ENCODE peak calls at places on chromosomes 11 and 22, in seven cellular contexts. U is mesendoderm, I is H9, B is H1, S is neuronal stem cell, K is IMR-90, A is mesenchymal stem cell. R is an unnamed sample.

GRCh38 chr22:46519377-46519776 is 18.0 kb downstream of the CELSR1 start:
- DNase-seq in A (no peak), I (no peak), S (no peak), K (no peak), U (no peak), B (no peak), R (no peak)

GRCh38 chr11:102393272-102393730 is 46.3 kb downstream of the BIRC2 start:
- DNase-seq in K (no peak), B (no peak), I (no peak), S (no peak), A (no peak), U (no peak), R (no peak)

GRCh38 chr11:76918941-76919386 is 58.2 kb downstream of the ACER3 start:
- DNase-seq in B (no peak), K (peak), U (peak), S (peak), I (no peak), A (peak), R (peak)

GRCh38 chr11:22491826-22492225 is 133.8 kb downstream of the FANCF start:
- DNase-seq in K (peak), I (peak), S (no peak), U (peak), B (no peak), A (no peak), R (no peak)

GRCh38 chr11:112697371-112697770 is 263.8 kb upstream of the NCAM1 start:
- DNase-seq in A (no peak), B (no peak), U (no peak), K (no peak), S (peak), I (no peak), R (no peak)

GRCh38 chr22:25845985-25846745 is 104.2 kb downstream of the MYO18B start:
- DNase-seq in B (no peak), K (no peak), I (no peak), U (no peak), A (no peak), S (no peak), R (no peak)

GRCh38 chr11:72840780-72841179 is 26.6 kb downstream of the ATG16L2 start:
- DNase-seq in A (peak), I (no peak), B (no peak), U (peak), S (no peak), K (peak), R (peak)

GRCh38 chr11:102559839-102560238 is 29.3 kb upstream of the MMP7 start:
- DNase-seq in U (no peak), A (no peak), S (no peak), B (no peak), I (no peak), K (no peak), R (no peak)

GRCh38 chr11:111520565-111520964 is 6.0 kb downstream of the HOATZ start:
- DNase-seq in K (peak), A (no peak), I (no peak), B (no peak), S (no peak), U (no peak), R (peak)

GRCh38 chr11:125036933-125037332 is 26.2 kb upstream of the SLC37A2 start:
- DNase-seq in U (no peak), I (no peak), A (peak), B (no peak), K (peak), S (no peak), R (no peak)

GRCh38 chr11:117833401-117833891 is 8.9 kb upstream of the FXYD2 start:
- DNase-seq in U (no peak), K (no peak), I (peak), A (no peak), B (no peak), S (no peak), R (no peak)

GRCh38 chr22:33325232-33326004 is 267.2 kb upstream of the SYN3 start:
- DNase-seq in S (no peak), K (no peak), A (no peak), U (no peak), I (no peak), B (no peak), R (no peak)

GRCh38 chr11:102216433-102217163 is 100.7 kb upstream of the BIRC3 start:
- DNase-seq in B (no peak), A (no peak), K (no peak), I (no peak), S (no peak), U (no peak), R (no peak)

GRCh38 chr11:111303476-111303875 is 5.1 kb downstream of the POU2AF3 start:
- DNase-seq in S (no peak), A (no peak), U (no peak), B (no peak), I (no peak), K (no peak), R (no peak)

GRCh38 chr11:69131644-69132300 is 24.0 kb upstream of the SMIM38 start:
- DNase-seq in I (peak), B (peak), U (peak), S (peak), A (peak), K (peak), R (peak)

GRCh38 chr11:132556316-132556715 is 976.0 kb downstream of the OPCML start:
- DNase-seq in I (no peak), A (no peak), U (peak), B (no peak), S (no peak), K (no peak), R (no peak)

GRCh38 chr11:120383518-120384155 is 47.4 kb downstream of the ARHGEF12 start:
- DNase-seq in I (no peak), B (no peak), K (no peak), S (no peak), U (no peak), A (no peak), R (no peak)

GRCh38 chr11:112881461-112881860 is 79.8 kb upstream of the NCAM1 start:
- DNase-seq in A (peak), U (peak), I (peak), S (peak), B (peak), K (no peak), R (no peak)

DNA sequence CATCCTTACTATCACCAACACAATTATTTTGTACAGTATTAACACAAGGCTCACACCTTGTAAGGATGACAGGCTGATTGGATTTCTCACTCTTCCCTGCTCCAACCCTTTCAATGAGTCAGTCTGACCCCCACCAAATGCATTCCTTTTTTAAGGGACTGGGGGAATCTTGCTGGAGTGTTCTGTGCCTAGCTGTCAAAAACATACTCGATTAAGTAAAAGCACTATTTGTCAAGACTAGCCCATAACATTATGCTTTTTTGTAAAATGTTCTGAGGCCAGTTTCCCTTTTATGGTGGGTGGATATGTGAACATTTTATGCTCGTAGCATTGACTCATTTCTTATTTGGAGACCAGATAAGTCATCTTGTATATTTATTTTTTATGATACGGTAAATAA is 87.2 kb downstream of the PDHX start:
- DNase-seq in A (no peak), I (no peak), K (peak), U (no peak), B (no peak), S (no peak), R (no peak)
- H3K27ac ChIP-seq in A (no peak), I (no peak), K (no peak), U (no peak), B (no peak), S (no peak), R (no peak)

DNA sequence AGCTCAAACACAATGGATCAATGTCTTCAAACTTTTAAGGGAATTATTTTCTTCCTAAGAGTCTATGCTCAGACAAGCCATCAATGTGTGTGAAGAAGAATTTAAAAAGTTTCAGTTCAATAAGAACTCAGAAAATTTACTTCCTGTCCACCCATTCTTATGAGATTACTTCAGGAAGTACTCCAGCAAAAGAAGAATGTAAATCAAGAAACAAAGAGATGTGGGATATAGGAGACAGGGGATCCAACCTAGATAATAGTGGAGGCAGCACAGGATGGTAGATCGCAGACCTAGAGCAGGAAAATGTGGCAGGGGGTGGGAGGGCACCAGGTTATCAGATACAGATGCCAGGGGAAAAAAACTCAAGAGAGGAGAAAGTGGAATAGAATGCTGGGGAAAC is 170.6 kb downstream of the MPPED1 start:
- DNase-seq in U (no peak), K (no peak), I (no peak), B (no peak), A (no peak), S (no peak), R (no peak)
- H3K23ac ChIP-seq in U (no peak), K (no peak), I (no peak), B (no peak), A (no peak), S (no peak), R (no peak)

GRCh38 chr11:15663778-15664218 is 549.1 kb downstream of the INSC start:
- DNase-seq in U (peak), B (no peak), A (peak), I (peak), S (peak), K (no peak), R (no peak)
- H3K27ac ChIP-seq in U (no peak), B (no peak), A (peak), I (no peak), S (peak), K (peak), R (no peak)

GRCh38 chr11:1830500-1831223 is 4.1 kb upstream of the SYT8 start:
- DNase-seq in S (no peak), A (no peak), K (no peak), I (no peak), U (no peak), B (no peak), R (peak)
- H3K23ac ChIP-seq in S (no peak), A (no peak), K (no peak), I (no peak), U (no peak), B (no peak), R (no peak)

R was measured in trophoblast cell.